ENCODE peak calls at places on chromosomes 6 and 20, in ten cellular contexts. I is astrocyte of the cerebellum; W is M059J; A is activated CD4-positive, alpha-beta T cell treated with anti-CD3 and anti-CD28 coated beads for 24 hours; T is left cardiac atrium; K is iris pigment epithelial cell; N is stimulated activated CD4-positive, alpha-beta T cell treated with anti-CD3 and anti-CD28 coated beads, Interleukin-4, amount 100 ng/mL, for 4 hours; Z is ovary; D is bronchial epithelial cell; P is GM04503. F is an unnamed sample.

GRCh38 chr6:14857501-14857900 is 388.4 kb upstream of the JARID2 start:
- DNase-seq in I (no peak), W (no peak), A (peak), T (no peak), K (no peak), N (peak), Z (no peak), D (no peak), P (no peak), F (no peak)

GRCh38 chr20:2797136-2797983 is 3.1 kb downstream of the CPXM1 start:
- DNase-seq in I (no peak), W (no peak), A (no peak), T (no peak), K (no peak), N (no peak), Z (no peak), D (no peak), P (no peak), F (no peak)

GRCh38 chr20:57097245-57097935 is 169.1 kb downstream of the BMP7 start:
- DNase-seq in I (no peak), W (no peak), A (no peak), T (no peak), K (no peak), N (no peak), Z (no peak), D (no peak), P (no peak), F (no peak)

GRCh38 chr6:158374020-158374419 is 61.8 kb downstream of the TULP4 start:
- DNase-seq in I (no peak), W (no peak), A (no peak), T (no peak), K (peak), N (no peak), Z (no peak), D (no peak), P (no peak), F (peak)

GRCh38 chr6:35445691-35446090 is 6.4 kb upstream of the FANCE start:
- DNase-seq in I (no peak), W (peak), A (no peak), T (no peak), K (peak), N (no peak), Z (no peak), D (peak), P (no peak), F (no peak)

GRCh38 chr20:40797425-40797824 is 108.4 kb upstream of the MAFB start:
- DNase-seq in I (peak), W (peak), A (no peak), T (no peak), K (peak), N (no peak), Z (no peak), D (peak), P (no peak), F (peak)

GRCh38 chr6:14452567-14453527 is 335.3 kb downstream of the CD83 start:
- DNase-seq in I (no peak), W (peak), A (peak), T (no peak), K (no peak), N (peak), Z (no peak), D (no peak), P (no peak), F (no peak)

GRCh38 chr6:147204060-147204785 is at the start of gene STXBP5:
- DNase-seq in I (no peak), W (peak), A (no peak), T (peak), K (peak), N (peak), Z (peak), D (peak), P (no peak), F (peak)

GRCh38 chr6:97437087-97437486 is 154.1 kb upstream of the MMS22L start:
- DNase-seq in I (no peak), W (peak), A (no peak), T (no peak), K (peak), N (no peak), Z (no peak), D (peak), P (no peak), F (peak)

GRCh38 chr6:12577124-12577845 is 139.3 kb upstream of the PHACTR1 start:
- DNase-seq in I (peak), W (peak), A (no peak), T (no peak), K (peak), N (no peak), Z (no peak), D (peak), P (no peak), F (peak)

GRCh38 chr6:45681860-45682488 is 304.2 kb upstream of the SUPT3H start:
- DNase-seq in I (no peak), W (peak), A (no peak), T (no peak), K (peak), N (no peak), Z (no peak), D (peak), P (no peak), F (peak)

GRCh38 chr6:88609973-88610372 is 353.4 kb downstream of the RNGTT start:
- DNase-seq in I (no peak), W (no peak), A (no peak), T (no peak), K (no peak), N (no peak), Z (no peak), D (no peak), P (no peak), F (no peak)

GRCh38 chr6:123589317-123589716 is 47.4 kb downstream of the TRDN start:
- DNase-seq in I (no peak), W (peak), A (no peak), T (no peak), K (no peak), N (no peak), Z (no peak), D (no peak), P (no peak), F (no peak)

GRCh38 chr6:40627316-40627715 is 40.2 kb upstream of the LRFN2 start:
- DNase-seq in I (no peak), W (peak), A (no peak), T (no peak), K (no peak), N (no peak), Z (no peak), D (peak), P (no peak), F (no peak)

GRCh38 chr20:37534401-37535157 is 6.9 kb upstream of the BLCAP start:
- DNase-seq in I (peak), W (peak), A (peak), T (no peak), K (peak), N (peak), Z (peak), D (peak), P (peak), F (peak)

GRCh38 chr20:35547319-35547718 is 5.4 kb downstream of the ERGIC3 start:
- DNase-seq in I (no peak), W (no peak), A (no peak), T (no peak), K (no peak), N (no peak), Z (no peak), D (no peak), P (no peak), F (no peak)

GRCh38 chr20:9024596-9024995 is 44.3 kb upstream of the PLCB4 start:
- DNase-seq in I (no peak), W (no peak), A (no peak), T (no peak), K (no peak), N (no peak), Z (no peak), D (no peak), P (no peak), F (no peak)

GRCh38 chr6:145963216-145964068 is 716 bp downstream of the SHPRH start:
- DNase-seq in I (no peak), W (peak), A (peak), T (peak), K (peak), N (peak), Z (no peak), D (peak), P (no peak), F (peak)

GRCh38 chr6:137403855-137404254 is 90.3 kb downstream of the OLIG3 start:
- DNase-seq in I (no peak), W (no peak), A (no peak), T (no peak), K (no peak), N (no peak), Z (no peak), D (no peak), P (no peak), F (no peak)

GRCh38 chr6:15375638-15376290 is 129.9 kb downstream of the JARID2 start:
- DNase-seq in I (no peak), W (no peak), A (no peak), T (no peak), K (no peak), N (no peak), Z (no peak), D (no peak), P (no peak), F (no peak)

GRCh38 chr20:36128463-36129176 is 25.9 kb upstream of the EPB41L1 start:
- DNase-seq in I (no peak), W (peak), A (no peak), T (no peak), K (peak), N (no peak), Z (no peak), D (peak), P (peak), F (peak)

GRCh38 chr6:16735014-16735413 is 26.2 kb downstream of the ATXN1 start:
- DNase-seq in I (no peak), W (no peak), A (no peak), T (no peak), K (no peak), N (no peak), Z (no peak), D (no peak), P (no peak), F (no peak)

GRCh38 chr6:5089821-5090449 is 4.8 kb downstream of the PPP1R3G start:
- DNase-seq in I (no peak), W (no peak), A (no peak), T (no peak), K (no peak), N (no peak), Z (no peak), D (no peak), P (no peak), F (no peak)

GRCh38 chr20:18030020-18030419 is 27.7 kb downstream of the OVOL2 start:
- DNase-seq in I (no peak), W (no peak), A (no peak), T (no peak), K (no peak), N (no peak), Z (no peak), D (no peak), P (no peak), F (no peak)

GRCh38 chr6:84536914-84537638 is 227.3 kb downstream of the TBX18 start:
- DNase-seq in I (no peak), W (no peak), A (no peak), T (no peak), K (no peak), N (no peak), Z (no peak), D (peak), P (no peak), F (no peak)

GRCh38 chr6:158642805-158643489 is 1.6 kb downstream of the DYNLT1 start:
- DNase-seq in I (no peak), W (peak), A (no peak), T (no peak), K (no peak), N (no peak), Z (no peak), D (no peak), P (no peak), F (no peak)

GRCh38 chr6:52534966-52535390 is 41.9 kb downstream of the TRAM2 start:
- DNase-seq in I (no peak), W (no peak), A (no peak), T (no peak), K (no peak), N (no peak), Z (no peak), D (no peak), P (no peak), F (no peak)

GRCh38 chr6:53233309-53233708 is 84.7 kb upstream of the GCM1 start:
- DNase-seq in I (no peak), W (peak), A (no peak), T (no peak), K (no peak), N (no peak), Z (no peak), D (no peak), P (no peak), F (no peak)

GRCh38 chr6:47094351-47094925 is 52.3 kb upstream of the ADGRF1 start:
- DNase-seq in I (no peak), W (peak), A (no peak), T (no peak), K (peak), N (no peak), Z (no peak), D (peak), P (no peak), F (no peak)

GRCh38 chr6:99151634-99152344 is 197.7 kb downstream of the FAXC start:
- DNase-seq in I (no peak), W (peak), A (peak), T (peak), K (peak), N (no peak), Z (no peak), D (peak), P (no peak), F (peak)

GRCh38 chr6:3913077-3913957 is 64.1 kb downstream of the FAM50B start:
- DNase-seq in I (peak), W (peak), A (no peak), T (peak), K (peak), N (no peak), Z (peak), D (peak), P (peak), F (peak)

GRCh38 chr6:3281669-3282460 is 23.1 kb downstream of the PSMG4 start:
- DNase-seq in I (peak), W (peak), A (no peak), T (no peak), K (peak), N (no peak), Z (peak), D (peak), P (peak), F (peak)

GRCh38 chr20:10357974-10358373 is 76.0 kb downstream of the MKKS start:
- DNase-seq in I (no peak), W (peak), A (no peak), T (no peak), K (peak), N (no peak), Z (no peak), D (no peak), P (no peak), F (peak)

GRCh38 chr6:32945106-32945761 is 4.4 kb upstream of the HLA-DMB start:
- DNase-seq in I (no peak), W (peak), A (no peak), T (no peak), K (peak), N (peak), Z (no peak), D (no peak), P (no peak), F (peak)

GRCh38 chr6:135209803-135210202 is 28.7 kb downstream of the MYB start:
- DNase-seq in I (no peak), W (peak), A (no peak), T (no peak), K (no peak), N (no peak), Z (no peak), D (no peak), P (no peak), F (peak)

GRCh38 chr6:150320450-150320849 is 48.4 kb upstream of the IYD start:
- DNase-seq in I (peak), W (no peak), A (no peak), T (peak), K (no peak), N (no peak), Z (no peak), D (no peak), P (no peak), F (no peak)

GRCh38 chr6:70412797-70413113 is 553 bp upstream of the FAM135A start:
- DNase-seq in I (no peak), W (no peak), A (peak), T (no peak), K (no peak), N (no peak), Z (no peak), D (no peak), P (no peak), F (no peak)

GRCh38 chr6:25411316-25411961 is 132.3 kb downstream of the CARMIL1 start:
- DNase-seq in I (no peak), W (no peak), A (no peak), T (no peak), K (no peak), N (no peak), Z (no peak), D (no peak), P (no peak), F (no peak)

F was measured in amniotic epithelial cell.